ENCODE peak calls at places on chromosomes 11 and 22, in six cellular contexts. S, L, W, V, Y and U are unnamed samples.

GRCh38 chr11:27293500-27294417 is 69.3 kb downstream of the CCDC34 start:
- DNase-seq in S (peak), L (peak), W (no peak), V (no peak), Y (peak), U (no peak)

GRCh38 chr22:17370036-17370765 is 941 bp downstream of the CECR2 start:
- DNase-seq in S (no peak), L (no peak), W (no peak), V (no peak), Y (peak), U (no peak)

GRCh38 chr22:27340047-27340446 is 461.5 kb downstream of the MN1 start:
- DNase-seq in S (no peak), L (no peak), W (no peak), V (no peak), Y (no peak), U (no peak)

GRCh38 chr22:49934891-49935557 is 16.6 kb downstream of the CRELD2 start:
- DNase-seq in S (no peak), L (peak), W (peak), V (peak), Y (peak), U (no peak)

GRCh38 chr22:45892681-45893461 is 84.1 kb downstream of the WNT7B start:
- DNase-seq in S (no peak), L (no peak), W (no peak), V (peak), Y (no peak), U (no peak)

GRCh38 chr11:28488336-28488735 is 380.1 kb downstream of the METTL15 start:
- DNase-seq in S (no peak), L (no peak), W (no peak), V (no peak), Y (no peak), U (no peak)

GRCh38 chr22:22520667-22521602 is 865 bp upstream of the ZNF280A start:
- DNase-seq in S (no peak), L (peak), W (no peak), V (no peak), Y (peak), U (no peak)

GRCh38 chr11:124670732-124671131 is 2.8 kb downstream of the SIAE start:
- DNase-seq in S (no peak), L (no peak), W (no peak), V (no peak), Y (peak), U (no peak)

GRCh38 chr11:27124514-27125264 is 84.1 kb downstream of the BBOX1 start:
- DNase-seq in S (peak), L (peak), W (peak), V (no peak), Y (peak), U (no peak)

GRCh38 chr22:24761888-24762675 is 12.4 kb downstream of the PIWIL3 start:
- DNase-seq in S (no peak), L (no peak), W (no peak), V (no peak), Y (peak), U (no peak)

GRCh38 chr11:13008625-13009475 is at the start of gene RASSF10:
- DNase-seq in S (no peak), L (peak), W (peak), V (peak), Y (peak), U (peak)

GRCh38 chr11:2523821-2524391 is 79.1 kb downstream of the KCNQ1 start:
- DNase-seq in S (no peak), L (no peak), W (no peak), V (peak), Y (no peak), U (no peak)

GRCh38 chr11:65112551-65113360 is 1.1 kb downstream of the TM7SF2 start:
- DNase-seq in S (no peak), L (peak), W (no peak), V (peak), Y (no peak), U (no peak)

GRCh38 chr11:93767018-93767417 is 17.1 kb upstream of the MED17 start:
- DNase-seq in S (no peak), L (no peak), W (no peak), V (no peak), Y (no peak), U (no peak)

GRCh38 chr11:9498457-9499078 is 37.8 kb downstream of the ZNF143 start:
- DNase-seq in S (no peak), L (no peak), W (no peak), V (no peak), Y (no peak), U (no peak)

GRCh38 chr11:122085264-122085663 is 30.8 kb downstream of the BLID start:
- DNase-seq in S (peak), L (peak), W (no peak), V (no peak), Y (peak), U (no peak)

GRCh38 chr22:50086526-50086925 is 1.3 kb upstream of the MLC1 start:
- DNase-seq in S (peak), L (no peak), W (no peak), V (no peak), Y (peak), U (no peak)

GRCh38 chr11:26245046-26245445 is 86.9 kb upstream of the ANO3 start:
- DNase-seq in S (no peak), L (peak), W (no peak), V (no peak), Y (peak), U (no peak)

GRCh38 chr11:9385288-9385902 is 943 bp downstream of the IPO7 start:
- DNase-seq in S (no peak), L (no peak), W (no peak), V (no peak), Y (no peak), U (no peak)

GRCh38 chr11:2109541-2110019 is 29.6 kb downstream of the IGF2 start:
- DNase-seq in S (no peak), L (no peak), W (no peak), V (peak), Y (peak), U (no peak)

GRCh38 chr11:78030429-78031325 is 7.6 kb upstream of the KCTD14 start:
- DNase-seq in S (no peak), L (no peak), W (peak), V (peak), Y (peak), U (peak)